ENCODE peak calls at places on chromosomes 13 and 19, in five cellular contexts. D is stimulated activated CD4-positive, alpha-beta T cell treated with anti-CD3 and anti-CD28 coated beads, Interleukin-12 subunit alpha, Interleukin-12 subunit beta, amount 100 ng/mL, for 48 hours; J is mesendoderm; L is CD4-positive, alpha-beta memory T cell; Y is tibial nerve. U is an unnamed sample.

GRCh38 chr13:20891768-20892167 is 10.8 kb downstream of the XPO4 start:
- DNase-seq in D (no peak), J (no peak), L (peak; percentile 50), Y (no peak), U (no peak)

GRCh38 chr13:33799950-33800592 is 17.9 kb upstream of the RFC3 start:
- DNase-seq in D (no peak), J (peak; percentile 26), L (no peak), Y (no peak), U (peak; percentile 52)

GRCh38 chr13:113937073-113937472 is 36.8 kb downstream of the C13orf46 start:
- DNase-seq in D (no peak), J (no peak), L (no peak), Y (no peak), U (no peak)

GRCh38 chr13:40600145-40600751 is 66.2 kb downstream of the FOXO1 start:
- DNase-seq in D (no peak), J (no peak), L (no peak), Y (no peak), U (no peak)

GRCh38 chr19:41521860-41522555 is 54.0 kb upstream of the CEACAM21 start:
- DNase-seq in D (no peak), J (no peak), L (peak; percentile 42), Y (no peak), U (no peak)

GRCh38 chr19:10418281-10419199 is 1.8 kb upstream of the PDE4A start:
- DNase-seq in D (no peak), J (peak; percentile 68), L (no peak), Y (no peak), U (peak; percentile 1)

GRCh38 chr19:18776288-18776594 is 14.9 kb downstream of the COMP start:
- DNase-seq in D (no peak), J (peak; percentile 52), L (no peak), Y (no peak), U (no peak)

GRCh38 chr19:28855216-28855615 is 357.7 kb downstream of the UQCRFS1 start:
- DNase-seq in D (no peak), J (no peak), L (no peak), Y (no peak), U (no peak)

GRCh38 chr19:43504426-43505185 is at the start of gene PHLDB3:
- DNase-seq in D (no peak), J (peak; percentile 36), L (no peak), Y (no peak), U (peak; percentile 39)

GRCh38 chr19:40517248-40517647 is 50.4 kb downstream of the SPTBN4 start:
- DNase-seq in D (no peak), J (no peak), L (no peak), Y (no peak), U (no peak)

GRCh38 chr13:23443878-23444277 is 10.4 kb upstream of the SACS start:
- DNase-seq in D (no peak), J (no peak), L (no peak), Y (no peak), U (no peak)

GRCh38 chr19:42276284-42276683 is 7.2 kb downstream of the CIC start:
- DNase-seq in D (no peak), J (no peak), L (no peak), Y (no peak), U (peak; percentile 1)

GRCh38 chr13:26025196-26025595 is 26.6 kb downstream of the SHISA2 start:
- DNase-seq in D (no peak), J (no peak), L (no peak), Y (no peak), U (peak; percentile 71)

GRCh38 chr13:94233401-94233800 is 246.1 kb downstream of the DCT start:
- DNase-seq in D (no peak), J (no peak), L (no peak), Y (peak; percentile 12), U (peak; percentile 64)